ENCODE peak calls at places on chromosomes 12 and 14, in five cellular contexts. C, K, V, L and D are unnamed samples.
A peak's percentile ranks its signal among the peaks of the same experiment; 100 is the strongest.

GRCh38 chr12:2052861-2053674 is at the start of gene CACNA1C:
- DNase-seq in C (peak; percentile 80), K (peak; percentile 77), V (no peak), L (peak; percentile 69), D (peak; percentile 15)

GRCh38 chr12:131258396-131258795 is 304.7 kb downstream of the ADGRD1 start:
- DNase-seq in V (no peak), L (peak; percentile 11), K (no peak), C (no peak), D (no peak)

GRCh38 chr12:96457191-96457930 is 32.0 kb upstream of the CFAP54 start:
- DNase-seq in V (no peak), L (no peak), K (no peak), C (no peak), D (no peak)

GRCh38 chr12:92593734-92594402 is 108.9 kb upstream of the PLEKHG7 start:
- DNase-seq in C (no peak), K (peak; percentile 20), L (no peak), V (no peak), D (peak; percentile 54)

GRCh38 chr12:104615048-104615561 is 158.4 kb downstream of the CHST11 start:
- DNase-seq in K (no peak), L (no peak), C (peak; percentile 73), V (no peak), D (no peak)

GRCh38 chr12:104742551-104742961 is 215.5 kb downstream of the SLC41A2 start:
- DNase-seq in L (no peak), C (no peak), K (peak; percentile 44), V (no peak), D (no peak)

GRCh38 chr12:64810831-64811230 is 13.6 kb upstream of the TBC1D30 start:
- DNase-seq in V (no peak), L (no peak), K (no peak), C (no peak), D (no peak)

GRCh38 chr12:80213246-80213645 is 113.9 kb downstream of the OTOGL start:
- DNase-seq in V (no peak), K (no peak), L (no peak), C (no peak), D (no peak)

GRCh38 chr12:10190558-10191388 is 11.9 kb downstream of the TMEM52B start:
- DNase-seq in V (no peak), C (peak; percentile 36), L (no peak), K (peak; percentile 35), D (peak; percentile 21)

GRCh38 chr12:4009979-4010704 is 136.9 kb upstream of the PARP11 start:
- DNase-seq in V (no peak), L (no peak), K (no peak), C (no peak), D (no peak)

GRCh38 chr12:80443974-80444666 is at the start of gene PTPRQ:
- DNase-seq in L (no peak), K (no peak), C (no peak), V (no peak), D (no peak)

DNA sequence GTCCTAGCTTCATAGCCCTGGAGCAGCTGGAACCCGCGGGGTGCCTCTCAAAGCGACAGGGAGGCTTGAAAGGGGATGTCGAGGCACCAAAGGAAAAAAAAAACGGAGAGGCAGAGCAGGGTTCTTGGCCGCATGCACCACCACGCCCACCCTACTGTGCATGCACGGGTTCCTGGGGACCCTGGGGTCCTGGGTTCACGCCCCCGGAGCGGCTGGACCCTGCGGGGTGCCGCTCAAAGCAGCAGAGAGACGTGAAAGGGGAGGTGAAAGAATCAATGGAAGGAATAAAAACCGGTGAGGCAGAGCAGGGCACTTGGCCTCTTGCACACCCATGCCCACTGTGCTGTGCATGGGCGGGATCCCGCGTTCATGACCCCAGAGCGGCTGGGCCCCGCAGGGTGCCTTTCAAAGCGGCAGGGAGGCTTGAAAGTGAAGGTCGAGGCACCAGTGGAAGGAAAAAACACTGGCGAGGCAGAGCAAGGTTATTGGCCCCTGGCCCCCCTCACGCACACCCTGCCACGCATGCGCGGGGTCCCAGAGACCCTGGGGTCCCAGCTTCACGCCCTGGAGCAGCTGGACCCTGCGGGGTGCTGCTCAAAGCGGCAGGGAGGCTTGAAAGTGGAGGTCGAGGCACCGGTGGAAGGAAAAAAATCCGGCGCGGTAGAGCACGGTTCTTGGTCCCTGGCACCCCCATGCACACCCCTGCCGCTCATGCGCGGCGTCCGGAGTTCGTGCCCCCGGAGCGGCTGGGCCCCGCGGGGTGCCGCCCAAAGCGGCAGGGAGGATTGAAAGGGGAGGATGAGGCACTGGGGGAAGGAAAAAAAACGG is 318.5 kb downstream of the ALG10 start:
- DNase-seq in L (no peak), V (no peak), C (no peak), K (no peak), D (no peak)
- H3K9me3 ChIP-seq in L (no peaks in the 10 kb centered on the region), V (no peaks in the 10 kb centered on the region), C (peaks cover 27% of the 10 kb centered on the region), K (no peaks in the 10 kb centered on the region), D (no peaks in the 10 kb centered on the region)

GRCh38 chr12:6775775-6776174 is 3.5 kb downstream of the LAG3 start:
- DNase-seq in K (no peak), L (no peak), C (no peak), V (no peak), D (no peak)

GRCh38 chr12:6775185-6775770 is 3.0 kb downstream of the LAG3 start:
- DNase-seq in K (no peak), C (no peak), V (no peak), L (no peak), D (no peak)

GRCh38 chr12:6778571-6779550 is 6.5 kb downstream of the LAG3 start:
- DNase-seq in V (peak; percentile 42), L (peak; percentile 96), K (peak; percentile 96), C (peak; percentile 96), D (peak; percentile 78)

GRCh38 chr12:6778212-6778570 is 5.9 kb downstream of the LAG3 start:
- DNase-seq in K (peak; percentile 44), C (peak; percentile 71), L (no peak), V (no peak), D (no peak)

GRCh38 chr12:6777386-6777785 is 5.1 kb downstream of the LAG3 start:
- DNase-seq in V (no peak), K (no peak), L (no peak), C (no peak), D (no peak)
- H3K9me3 ChIP-seq in V (no peaks in the 10 kb centered on the region), K (no peaks in the 10 kb centered on the region), L (no peaks in the 10 kb centered on the region), C (no peaks in the 10 kb centered on the region), D (no peaks in the 10 kb centered on the region)

DNA sequence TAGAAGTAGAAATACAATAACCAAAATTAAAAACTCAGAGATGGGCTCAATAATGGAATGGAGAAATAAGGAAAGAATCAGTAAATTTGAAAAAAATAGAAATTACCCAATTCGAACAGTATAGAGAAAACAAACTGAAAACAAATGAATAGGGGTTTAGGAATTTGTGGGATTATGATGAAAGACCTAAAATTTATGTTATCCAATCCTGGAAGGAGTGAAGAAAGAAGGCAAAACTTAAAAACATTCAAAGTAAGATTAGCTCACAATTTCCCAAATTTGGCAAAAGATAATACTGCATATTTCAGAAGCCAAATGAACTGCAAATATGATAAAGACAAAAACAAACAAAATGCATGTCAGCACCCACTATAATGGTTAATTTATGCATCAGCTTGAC is 177.1 kb downstream of the CCDC91 start:
- DNase-seq in L (no peak), C (no peak), K (no peak), V (no peak), D (no peak)
- H3K9me3 ChIP-seq in L (no peaks in the 10 kb centered on the region), C (peaks cover 26% of the 10 kb centered on the region), K (peaks cover 11% of the 10 kb centered on the region), V (peaks cover 13% of the 10 kb centered on the region), D (peaks cover 12% of the 10 kb centered on the region)

DNA sequence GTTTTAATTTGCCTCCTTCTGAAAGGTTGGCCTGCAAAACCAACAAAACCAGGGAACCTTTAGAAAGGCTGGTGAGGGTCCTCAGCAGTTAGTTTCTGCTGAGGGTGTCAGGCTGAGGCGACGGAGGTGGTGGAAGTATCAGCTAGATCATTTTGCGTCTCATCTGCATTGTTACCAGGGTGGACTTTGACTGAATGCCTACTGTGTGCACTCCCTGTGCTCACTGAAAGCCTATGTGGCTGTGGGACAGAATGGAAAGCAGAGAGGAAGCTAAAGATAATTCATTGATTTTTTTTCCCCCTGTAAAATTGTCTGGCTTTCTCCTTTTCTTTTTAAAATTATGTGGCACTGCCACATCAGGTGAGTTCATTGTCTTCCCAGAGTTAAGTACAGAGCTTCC is 68.4 kb upstream of the SRSF5 start:
- DNase-seq in K (no peak), L (no peak), V (no peak), C (no peak), D (no peak)
- H3K9me3 ChIP-seq in K (no peaks in the 10 kb centered on the region), L (no peaks in the 10 kb centered on the region), V (no peaks in the 10 kb centered on the region), C (no peaks in the 10 kb centered on the region), D (no peaks in the 10 kb centered on the region)

DNA sequence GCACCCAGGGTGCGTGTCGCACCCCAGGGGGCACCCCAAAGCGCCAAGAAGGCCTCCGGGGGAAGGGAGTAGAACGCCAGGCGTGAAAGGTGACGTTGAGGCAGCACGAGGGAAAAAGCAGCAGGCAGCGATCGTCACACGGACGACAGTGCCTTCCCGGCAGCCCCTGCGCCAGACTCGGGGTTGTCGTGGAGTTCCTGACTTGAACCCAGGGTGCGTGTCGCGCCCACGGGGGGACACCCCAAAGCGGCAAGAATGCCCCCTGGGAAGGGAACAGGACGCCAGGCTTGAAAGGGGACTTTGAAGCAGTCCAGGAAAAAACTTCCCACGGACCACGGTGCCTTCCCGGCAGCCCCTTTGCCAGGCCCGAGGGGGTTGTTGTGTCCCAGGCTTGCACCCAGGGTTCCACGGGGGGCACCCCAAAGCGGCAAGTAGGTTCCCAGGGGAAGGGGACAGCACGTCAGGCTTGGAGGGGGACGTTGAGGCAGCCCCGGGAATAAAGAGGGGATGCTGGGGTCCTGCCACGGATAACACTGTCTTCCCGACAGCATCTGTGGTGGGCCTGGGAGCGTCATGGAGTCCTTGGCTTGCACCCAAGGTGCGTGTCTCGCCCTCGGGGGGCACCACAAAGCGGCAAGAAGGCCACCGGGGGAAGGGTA is 159.2 kb upstream of the ALG10B start:
- DNase-seq in L (peak; percentile 43), V (no peak), C (no peak), K (no peak), D (no peak)
- H3K9me3 ChIP-seq in L (no peaks in the 10 kb centered on the region), V (no peaks in the 10 kb centered on the region), C (no peaks in the 10 kb centered on the region), K (no peaks in the 10 kb centered on the region), D (no peaks in the 10 kb centered on the region)